ENCODE peak calls at places on chromosomes 13 and 19, in four cellular contexts. A, H, Q and U are unnamed samples.

GRCh38 chr13:30103161-30103858 is 204.0 kb downstream of the KATNAL1 start:
- DNase-seq in A (no peak), H (no peak), Q (no peak), U (no peak)

GRCh38 chr13:109778102-109778542 is 8.3 kb downstream of the IRS2 start:
- DNase-seq in A (no peak), H (no peak), Q (no peak), U (no peak)

GRCh38 chr19:7550987-7551761 is 15.7 kb downstream of the PNPLA6 start:
- DNase-seq in A (no peak), H (peak; percentile 60), Q (peak; percentile 86), U (no peak)

GRCh38 chr13:109700176-109700575 is 86.2 kb downstream of the IRS2 start:
- DNase-seq in A (peak; percentile 15), H (peak; percentile 39), Q (peak; percentile 66), U (no peak)

GRCh38 chr13:99617474-99618255 is 116.4 kb downstream of the TM9SF2 start:
- DNase-seq in A (no peak), H (peak; percentile 54), Q (no peak), U (no peak)

GRCh38 chr13:80168089-80168850 is 172.7 kb downstream of the SPRY2 start:
- DNase-seq in A (peak; percentile 16), H (peak; percentile 30), Q (no peak), U (no peak)

GRCh38 chr13:50796463-50796862 is 47.0 kb downstream of the DLEU7 start:
- DNase-seq in A (no peak), H (no peak), Q (no peak), U (no peak)

GRCh38 chr19:31286491-31286890 is 62.7 kb downstream of the TSHZ3 start:
- DNase-seq in A (no peak), H (peak; percentile 14), Q (no peak), U (no peak)

GRCh38 chr13:67229438-67230242 is 496 bp downstream of the PCDH9 start:
- DNase-seq in A (no peak), H (no peak), Q (no peak), U (no peak)

GRCh38 chr19:24060687-24061356 is 26.2 kb upstream of the ZNF254 start:
- DNase-seq in A (no peak), H (no peak), Q (no peak), U (no peak)